ENCODE peak calls at places on chromosome 12, in ten cellular contexts. W is fibroblast of the aortic adventitia, Y is dorsolateral prefrontal cortex, Q is endothelial cell, S is GM12864, T is heart left ventricle, G is bronchial epithelial cell, C is mesothelial cell of epicardium, H is epithelial cell of esophagus, M is neural progenitor cell. N is an unnamed sample.

GRCh38 chr12:27999521-27999920 is 27.0 kb upstream of the PTHLH start:
- DNase-seq in Q (no peak), T (no peak), Y (no peak), M (no peak), H (peak; percentile 97), C (no peak), S (no peak), G (peak; percentile 100), W (peak; percentile 81), N (peak; percentile 70)

GRCh38 chr12:55818140-55818728 is 393 bp downstream of the ORMDL2 start:
- DNase-seq in Y (no peak), Q (no peak), T (no peak), M (no peak), C (no peak), S (no peak), G (no peak), H (no peak), W (no peak), N (no peak)

GRCh38 chr12:90515199-90516175 is 439.5 kb downstream of the CCER1 start:
- DNase-seq in T (no peak), Q (no peak), Y (no peak), M (no peak), W (peak; percentile 50), H (no peak), G (peak; percentile 21), S (peak; percentile 8), C (no peak), N (peak; percentile 55)

GRCh38 chr12:117857632-117858274 is 111.0 kb downstream of the KSR2 start:
- DNase-seq in T (no peak), G (peak; percentile 38), M (peak; percentile 67), C (no peak), W (peak; percentile 43), H (peak; percentile 35), Y (no peak), S (no peak), Q (peak; percentile 71), N (peak; percentile 88)

GRCh38 chr12:3200032-3200617 is 122.9 kb downstream of the TSPAN9 start:
- DNase-seq in G (peak; percentile 27), S (no peak), Y (no peak), H (peak; percentile 64), M (peak; percentile 96), T (peak; percentile 73), Q (peak; percentile 80), C (peak; percentile 78), W (peak; percentile 24), N (peak; percentile 30)

GRCh38 chr12:14452865-14453264 is 87.4 kb downstream of the ATF7IP start:
- DNase-seq in T (no peak), H (no peak), C (no peak), Y (no peak), Q (no peak), S (no peak), W (no peak), M (no peak), G (no peak), N (no peak)

GRCh38 chr12:19198272-19198671 is 68.7 kb downstream of the PLEKHA5 start:
- DNase-seq in T (no peak), Y (no peak), S (no peak), Q (no peak), G (peak; percentile 82), W (peak; percentile 81), C (no peak), H (peak; percentile 88), M (no peak), N (peak; percentile 80)

GRCh38 chr12:121086896-121087295 is 45.8 kb upstream of the P2RX7 start:
- DNase-seq in Y (no peak), T (no peak), W (no peak), M (no peak), G (no peak), H (no peak), Q (no peak), S (no peak), C (no peak), N (no peak)

GRCh38 chr12:103503546-103504480 is 8.0 kb upstream of the C12orf42 start:
- DNase-seq in Q (peak; percentile 71), T (no peak), H (peak; percentile 68), C (no peak), M (peak; percentile 57), Y (no peak), W (no peak), G (peak; percentile 61), S (no peak), N (no peak)

GRCh38 chr12:6360080-6360571 is 15.2 kb downstream of the SCNN1A start:
- DNase-seq in T (no peak), Y (no peak), C (no peak), H (no peak), Q (no peak), G (no peak), M (no peak), W (no peak), S (no peak), N (no peak)

GRCh38 chr12:89245090-89245489 is 107.2 kb downstream of the DUSP6 start:
- DNase-seq in C (no peak), H (peak; percentile 80), Q (no peak), W (peak; percentile 22), T (no peak), Y (no peak), M (peak; percentile 9), G (peak; percentile 79), S (no peak), N (no peak)

GRCh38 chr12:19801941-19802340 is 362.6 kb downstream of the AEBP2 start:
- DNase-seq in Y (no peak), T (no peak), M (no peak), C (no peak), Q (no peak), S (no peak), H (no peak), G (no peak), W (no peak), N (no peak)

GRCh38 chr12:32051511-32052299 is 54.9 kb upstream of the BICD1 start:
- DNase-seq in Y (no peak), C (no peak), H (peak; percentile 98), Q (no peak), W (peak; percentile 88), T (no peak), G (peak; percentile 97), M (no peak), S (no peak), N (peak; percentile 95)

GRCh38 chr12:6608592-6609311 is 1.6 kb upstream of the CHD4 start:
- DNase-seq in H (no peak), G (no peak), S (no peak), C (no peak), T (no peak), Q (no peak), W (peak; percentile 37), M (no peak), Y (no peak), N (no peak)

GRCh38 chr12:111437816-111438454 is 32.2 kb downstream of the SH2B3 start:
- DNase-seq in S (no peak), W (peak; percentile 86), Q (peak; percentile 3), H (peak; percentile 85), C (no peak), T (peak; percentile 64), Y (no peak), M (no peak), G (peak; percentile 89), N (peak; percentile 43)

GRCh38 chr12:132713123-132713522 is 2.5 kb downstream of the PGAM5 start:
- DNase-seq in H (peak; percentile 95), G (peak; percentile 90), W (no peak), Y (no peak), S (no peak), Q (no peak), M (no peak), T (no peak), C (no peak), N (no peak)

GRCh38 chr12:79737875-79738718 is 47.3 kb upstream of the PAWR start:
- DNase-seq in M (peak; percentile 74), S (peak; percentile 42), Y (no peak), T (no peak), W (peak; percentile 78), G (peak; percentile 76), C (no peak), H (peak; percentile 81), Q (peak; percentile 51), N (peak; percentile 89)
- TF ChIP-seq CTCF in M (peak; percentile 80), S (peak; percentile 59), Y (peak; percentile 68), T (peak; percentile 68), W (peak; percentile 61), G (peak; percentile 51), C (peak; percentile 70), H (peak; percentile 78), Q (peak; percentile 74), N (peak; percentile 87)

DNA sequence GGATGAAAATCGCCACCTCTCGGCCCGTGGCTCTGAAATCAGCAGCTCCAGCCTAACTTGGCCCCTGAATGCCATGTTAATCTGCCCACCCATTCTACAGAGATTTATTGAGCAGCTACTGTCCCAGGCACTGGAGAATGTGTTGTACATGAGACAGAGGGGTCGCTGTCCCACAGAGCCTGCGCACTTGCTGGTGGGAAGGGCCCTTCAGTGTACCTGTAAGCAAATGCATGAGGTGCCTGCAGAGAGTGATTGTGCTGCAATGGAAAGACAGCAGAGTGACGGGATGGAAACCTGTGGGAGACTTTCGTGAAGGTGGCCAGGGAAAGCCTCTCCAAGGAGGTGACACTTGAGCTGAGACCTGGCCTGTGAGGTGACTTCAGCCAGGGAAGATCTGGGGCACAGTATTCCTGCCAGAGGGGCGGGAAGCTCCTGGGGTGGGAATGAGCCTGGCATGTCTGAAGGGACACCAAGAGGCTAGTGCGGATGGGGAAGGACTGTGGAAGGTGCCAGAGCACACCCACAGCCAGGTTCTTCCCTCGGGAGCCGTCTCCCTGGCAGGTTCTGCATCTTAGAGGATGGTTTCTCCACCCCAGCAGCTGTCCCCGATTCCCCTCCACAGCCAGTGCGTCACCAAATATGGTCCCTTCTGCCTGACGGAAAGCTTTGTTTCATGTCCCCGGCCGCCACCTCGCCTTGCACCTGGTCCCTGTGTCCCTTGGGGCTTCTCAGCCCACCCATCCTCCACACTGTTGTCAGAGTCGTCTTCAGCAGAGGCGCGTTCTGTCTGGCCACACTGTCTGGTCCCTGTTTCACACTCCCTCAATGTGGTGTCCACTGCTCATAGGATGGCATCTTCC is 8.7 kb downstream of the SMIM41 start:
- DNase-seq in Y (no peak), W (no peak), S (no peak), Q (no peak), C (no peak), G (no peak), T (no peak), M (no peak), H (no peak), N (no peak)
- TF ChIP-seq CTCF in Y (no peak), W (no peak), S (no peak), Q (no peak), C (no peak), G (no peak), T (no peak), M (no peak), H (no peak), N (no peak)

DNA sequence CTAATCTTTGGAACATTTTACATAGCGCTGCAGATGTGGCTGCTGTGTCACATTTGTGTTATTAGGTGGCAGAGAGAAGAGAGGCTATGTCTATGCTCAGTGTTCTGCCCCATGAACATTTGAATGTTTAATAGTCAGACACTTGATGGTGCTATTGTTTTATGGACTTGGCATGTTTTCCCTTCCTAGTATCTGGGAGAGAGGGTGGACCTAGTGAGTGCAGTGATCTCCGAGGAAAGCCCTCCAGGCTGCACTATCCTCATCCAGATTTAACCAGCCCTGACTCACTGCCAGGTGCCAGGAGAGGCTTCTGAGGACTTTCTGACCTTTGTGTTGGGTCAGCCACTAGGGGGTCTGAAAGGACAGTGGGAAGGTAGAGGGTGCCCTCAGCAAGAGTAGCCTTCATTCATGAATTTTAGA is 24.3 kb downstream of the ZFC3H1 start:
- DNase-seq in Q (peak; percentile 13), W (no peak), G (no peak), Y (no peak), C (no peak), T (no peak), H (no peak), S (no peak), M (peak; percentile 4), N (peak; percentile 22)
- TF ChIP-seq CTCF in Q (no peak), W (no peak), G (peak; percentile 8), Y (no peak), C (no peak), T (peak; percentile 22), H (no peak), S (peak; percentile 47), M (peak; percentile 16), N (peak; percentile 46)

GRCh38 chr12:13022737-13023370 is 21.3 kb upstream of the FAM234B start:
- DNase-seq in C (no peak), T (no peak), G (no peak), S (no peak), H (no peak), W (peak; percentile 81), Y (no peak), M (no peak), Q (no peak), N (no peak)
- TF ChIP-seq CTCF in C (no peak), T (no peak), G (no peak), S (no peak), H (no peak), W (no peak), Y (no peak), M (no peak), Q (no peak), N (no peak)

N was measured in PC-3.